ENCODE peak calls at places on chromosomes 13 and 19, in five cellular contexts. R, B, U, J and G are unnamed samples.

GRCh38 chr19:55695511-55696290 is 20.7 kb downstream of the EPN1 start:
- DNase-seq in R (no peak), B (no peak), U (no peak), J (no peak), G (no peak)

GRCh38 chr19:38839816-38840582 is 8.4 kb upstream of the ECH1 start:
- DNase-seq in R (no peak), B (no peak), U (peak), J (no peak), G (no peak)

GRCh38 chr19:51398096-51398704 is 7.8 kb upstream of the C19orf84 start:
- DNase-seq in R (peak), B (no peak), U (peak), J (peak), G (peak)

GRCh38 chr19:41876847-41877489 is at the start of gene CD79A:
- DNase-seq in R (no peak), B (peak), U (no peak), J (no peak), G (no peak)

GRCh38 chr13:109156181-109156935 is 526.9 kb downstream of the MYO16 start:
- DNase-seq in R (no peak), B (no peak), U (no peak), J (no peak), G (no peak)

GRCh38 chr19:29216021-29216420 is 3.1 kb upstream of the UQCRFS1 start:
- DNase-seq in R (no peak), B (no peak), U (no peak), J (no peak), G (no peak)

GRCh38 chr19:33350538-33351309 is 22.8 kb upstream of the CEBPG start:
- DNase-seq in R (no peak), B (no peak), U (no peak), J (no peak), G (no peak)

GRCh38 chr13:59982631-59983382 is 180.9 kb downstream of the DIAPH3 start:
- DNase-seq in R (no peak), B (no peak), U (no peak), J (no peak), G (no peak)

GRCh38 chr13:59856281-59856810 is 307.4 kb downstream of the DIAPH3 start:
- DNase-seq in R (no peak), B (no peak), U (no peak), J (no peak), G (no peak)

GRCh38 chr19:3335431-3336350 is 30.7 kb upstream of the NFIC start:
- DNase-seq in R (no peak), B (no peak), U (no peak), J (no peak), G (no peak)

GRCh38 chr19:590396-590745 is 690 bp downstream of the HCN2 start:
- DNase-seq in R (no peak), B (no peak), U (no peak), J (peak), G (no peak)

GRCh38 chr13:92681239-92681638 is 545.4 kb upstream of the GPC6 start:
- DNase-seq in R (no peak), B (no peak), U (no peak), J (no peak), G (no peak)

GRCh38 chr19:543912-544608 is at the start of gene GZMM:
- DNase-seq in R (no peak), B (no peak), U (peak), J (no peak), G (no peak)

GRCh38 chr19:1858412-1859081 is 4.8 kb downstream of the KLF16 start:
- DNase-seq in R (no peak), B (no peak), U (no peak), J (no peak), G (no peak)

GRCh38 chr19:1856345-1856697 is 7.1 kb downstream of the KLF16 start:
- DNase-seq in R (no peak), B (no peak), U (no peak), J (no peak), G (peak)

GRCh38 chr19:1859319-1859718 is 4.1 kb downstream of the KLF16 start:
- DNase-seq in R (no peak), B (no peak), U (no peak), J (no peak), G (no peak)

GRCh38 chr19:1856698-1857603 is 6.4 kb downstream of the KLF16 start:
- DNase-seq in R (peak), B (no peak), U (peak), J (peak), G (peak)

DNA sequence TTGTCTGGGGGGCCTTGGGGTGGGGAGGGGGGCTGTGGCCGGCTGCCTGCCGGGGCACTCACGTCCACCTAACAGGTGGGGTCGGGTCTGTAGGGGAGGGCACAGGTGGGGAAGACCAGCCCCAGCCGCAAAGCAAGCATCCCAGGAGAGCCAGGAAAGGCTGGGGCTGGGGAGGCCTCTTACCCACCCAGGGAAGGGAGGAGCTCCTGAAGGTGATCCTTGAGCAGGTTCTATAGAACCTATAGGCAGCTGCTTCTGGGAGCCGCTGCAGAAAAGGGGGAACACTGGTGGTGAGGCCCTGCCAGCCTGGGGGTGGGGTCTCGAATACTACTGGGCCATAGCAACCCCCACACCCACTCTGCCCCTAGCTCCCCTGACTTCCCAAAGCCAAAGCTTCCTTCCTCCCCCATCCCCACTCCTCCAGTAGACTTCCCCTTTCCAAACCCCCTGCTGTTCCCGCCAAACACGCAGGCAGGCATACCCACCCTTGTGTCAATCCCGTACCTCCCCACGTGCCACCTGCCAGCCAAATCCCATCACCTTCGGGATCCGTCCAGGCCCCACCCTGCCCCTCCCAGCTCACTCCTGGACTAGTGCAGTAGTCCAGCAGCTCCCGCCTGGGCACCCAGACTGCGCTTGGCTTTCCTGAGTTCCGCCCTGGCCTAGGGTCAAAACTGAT is 5.6 kb downstream of the KLF16 start:
- DNase-seq in R (no peak), B (no peak), U (no peak), J (no peak), G (peak)
- TF ChIP-seq GABPA in R (no peak), B (no peak), U (no peak), J (no peak), G (no peak)

GRCh38 chr19:18696023-18696422 is 12.5 kb downstream of the CRTC1 start:
- DNase-seq in R (no peak), B (no peak), U (peak), J (no peak), G (no peak)
- TF ChIP-seq REST in R (no peak), B (no peak), U (no peak), J (no peak), G (no peak)

GRCh38 chr13:107121793-107122192 is 553.9 kb upstream of the ARGLU1 start:
- DNase-seq in R (no peak), B (no peak), U (no peak), J (no peak), G (no peak)
- H3K4me3 ChIP-seq in R (no peak), B (no peak), U (no peak), J (no peak), G (no peak)

GRCh38 chr13:99351772-99352171 is 44.6 kb upstream of the GPR183 start:
- DNase-seq in R (no peak), B (no peak), U (no peak), J (no peak), G (no peak)
- TF ChIP-seq GABPA in R (no peak), B (no peak), U (no peak), J (no peak), G (no peak)

DNA sequence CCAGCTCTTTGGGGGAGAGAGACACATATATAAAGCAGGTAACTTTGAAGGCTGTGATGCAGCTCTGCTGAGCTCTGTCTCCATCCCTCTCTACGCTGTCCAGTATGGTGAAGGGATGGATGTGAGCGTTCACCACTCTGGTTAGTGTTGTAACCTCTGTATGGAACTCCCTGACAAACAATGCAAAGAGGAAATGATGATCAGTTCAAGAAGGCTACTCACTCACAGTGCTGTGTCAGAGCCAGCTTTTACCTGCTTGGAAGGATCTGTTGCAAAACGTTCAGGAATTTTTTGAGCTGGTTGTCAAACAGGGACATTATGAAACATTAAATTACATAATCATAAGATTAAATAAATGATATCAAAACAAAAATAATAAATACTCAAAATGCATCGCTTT is 90.8 kb upstream of the SLC10A2 start:
- DNase-seq in R (no peak), B (no peak), U (no peak), J (no peak), G (no peak)
- TF ChIP-seq REST in R (no peak), B (no peak), U (no peak), J (no peak), G (no peak)

GRCh38 chr13:112802808-112803207 is 113.0 kb downstream of the ATP11A start:
- DNase-seq in R (no peak), B (peak), U (no peak), J (no peak), G (no peak)

GRCh38 chr13:112806761-112807652 is 117.2 kb downstream of the ATP11A start:
- DNase-seq in R (no peak), B (no peak), U (no peak), J (no peak), G (no peak)

GRCh38 chr13:112807653-112808376 is 118.0 kb downstream of the ATP11A start:
- DNase-seq in R (no peak), B (no peak), U (no peak), J (no peak), G (no peak)

GRCh38 chr13:112803422-112803821 is 113.6 kb downstream of the ATP11A start:
- DNase-seq in R (no peak), B (peak), U (no peak), J (no peak), G (peak)

GRCh38 chr13:112804374-112804773 is 114.5 kb downstream of the ATP11A start:
- DNase-seq in R (no peak), B (no peak), U (no peak), J (no peak), G (no peak)
- H3K4me3 ChIP-seq in R (no peak), B (no peak), U (no peak), J (no peak), G (no peak)

GRCh38 chr19:34481861-34482379 is 362 bp downstream of the WTIP start:
- DNase-seq in R (no peak), B (no peak), U (no peak), J (peak), G (no peak)
- TF ChIP-seq GABPA in R (no peak), B (no peak), U (no peak), J (no peak), G (no peak)